ENCODE peak calls at places on chromosome 9, in six cellular contexts. R, H, J, F, M and L are unnamed samples. For H3K4me1 and H3K9me3, the result is how much of the 10 kb centered on the place peaks cover.

GRCh38 chr9:134153450-134153849 is 10.9 kb downstream of the RNU6ATAC start:
- DNase-seq in F (no peak), M (no peak), J (no peak), H (no peak), R (no peak), L (no peak)

GRCh38 chr9:128940271-128940921 is 7.0 kb downstream of the DOLK start:
- DNase-seq in R (no peak), H (peak), M (no peak), J (no peak), F (no peak), L (no peak)

GRCh38 chr9:114677418-114677817 is 4.6 kb downstream of the TEX48 start:
- DNase-seq in F (peak), R (no peak), M (no peak), H (no peak), J (peak), L (peak)

GRCh38 chr9:134891016-134891589 is 10.5 kb downstream of the FCN2 start:
- DNase-seq in J (no peak), M (no peak), H (no peak), R (no peak), F (no peak), L (no peak)

GRCh38 chr9:94298949-94299599 is 29.4 kb downstream of the NUTM2F start:
- DNase-seq in H (peak), F (no peak), M (no peak), J (no peak), R (no peak), L (no peak)

GRCh38 chr9:95003694-95004451 is 277.4 kb downstream of the AOPEP start:
- DNase-seq in J (peak), R (peak), F (peak), H (peak), M (peak), L (peak)

GRCh38 chr9:78371981-78372380 is 75.1 kb downstream of the PSAT1 start:
- DNase-seq in R (no peak), J (no peak), F (no peak), H (no peak), M (no peak), L (no peak)

GRCh38 chr9:6973762-6974161 is 216.0 kb downstream of the KDM4C start:
- DNase-seq in J (peak), M (no peak), F (no peak), H (no peak), R (peak), L (no peak)

GRCh38 chr9:17480966-17481365 is 97.9 kb upstream of the SH3GL2 start:
- DNase-seq in H (no peak), M (no peak), F (no peak), R (no peak), J (no peak), L (no peak)

GRCh38 chr9:75152416-75152815 is 64.1 kb downstream of the OSTF1 start:
- DNase-seq in R (no peak), H (no peak), J (no peak), F (no peak), M (no peak), L (no peak)

GRCh38 chr9:120882935-120883607 is 6.1 kb upstream of the PHF19 start:
- DNase-seq in M (no peak), H (no peak), R (no peak), F (no peak), J (no peak), L (no peak)

GRCh38 chr9:109286571-109286977 is 34.3 kb downstream of the EPB41L4B start:
- DNase-seq in H (no peak), F (no peak), J (peak), M (no peak), R (no peak), L (peak)

GRCh38 chr9:11933926-11934325 is 759.3 kb upstream of the TYRP1 start:
- DNase-seq in J (no peak), F (no peak), M (no peak), R (no peak), H (no peak), L (no peak)

GRCh38 chr9:33273266-33273971 is 8.6 kb downstream of the CHMP5 start:
- DNase-seq in F (no peak), H (no peak), M (no peak), J (no peak), R (no peak), L (no peak)

GRCh38 chr9:135410831-135411473 is 68.6 kb upstream of the PPP1R26 start:
- DNase-seq in R (no peak), M (no peak), F (no peak), J (no peak), H (no peak), L (no peak)

GRCh38 chr9:5441043-5441442 is 3.3 kb upstream of the PLGRKT start:
- DNase-seq in H (no peak), J (peak), R (no peak), M (no peak), F (no peak), L (no peak)

GRCh38 chr9:13480688-13481087 is 201.2 kb upstream of the MPDZ start:
- DNase-seq in H (no peak), M (no peak), R (no peak), J (no peak), F (no peak), L (no peak)

GRCh38 chr9:134789168-134789567 is 91.4 kb upstream of the FCN2 start:
- DNase-seq in M (no peak), F (peak), H (no peak), R (no peak), J (no peak), L (no peak)

GRCh38 chr9:69090943-69091342 is 55.4 kb downstream of the FXN start:
- DNase-seq in F (no peak), R (no peak), M (no peak), J (no peak), H (no peak), L (no peak)

GRCh38 chr9:109903515-109904138 is 123.6 kb downstream of the PALM2AKAP2 start:
- DNase-seq in F (peak), J (peak), R (peak), H (peak), M (peak), L (peak)

GRCh38 chr9:125635888-125636287 is 71.1 kb downstream of the MAPKAP1 start:
- DNase-seq in M (no peak), R (no peak), H (no peak), F (peak), J (no peak), L (no peak)

GRCh38 chr9:21993893-21994525 is at the start of gene CDKN2A:
- DNase-seq in J (peak), M (no peak), H (no peak), F (peak), R (peak), L (no peak)

GRCh38 chr9:28598396-28598795 is 1025.1 kb upstream of the C9orf72 start:
- DNase-seq in F (no peak), J (no peak), M (no peak), H (no peak), R (no peak), L (no peak)

GRCh38 chr9:123070210-123070609 is 36.7 kb downstream of the GPR21 start:
- DNase-seq in M (no peak), H (no peak), F (no peak), R (no peak), J (no peak), L (no peak)

GRCh38 chr9:38358390-38359296 is 33.9 kb upstream of the ALDH1B1 start:
- DNase-seq in H (no peak), R (no peak), F (no peak), M (peak), J (no peak), L (no peak)

GRCh38 chr9:16689352-16689938 is 181.0 kb downstream of the BNC2 start:
- DNase-seq in F (no peak), R (no peak), H (no peak), M (peak), J (peak), L (no peak)

GRCh38 chr9:114011313-114011712 is 66.8 kb downstream of the AMBP start:
- DNase-seq in M (peak), R (no peak), J (no peak), F (no peak), H (no peak), L (no peak)

GRCh38 chr9:2469681-2470141 is 151.9 kb upstream of the VLDLR start:
- DNase-seq in R (peak), F (peak), M (no peak), J (peak), H (peak), L (no peak)

GRCh38 chr9:35939851-35940250 is 18.1 kb downstream of the OR2S2 start:
- DNase-seq in M (no peak), H (no peak), J (no peak), R (no peak), F (no peak), L (no peak)
- H3K4me1 ChIP-seq in M (under half), H (under half), J (under half), R (under half), F (under half), L (under half)

GRCh38 chr9:81755721-81756120 is 66.4 kb upstream of the TLE1 start:
- DNase-seq in J (no peak), H (no peak), F (no peak), R (no peak), M (no peak), L (no peak)

GRCh38 chr9:81758123-81758797 is 68.9 kb upstream of the TLE1 start:
- DNase-seq in R (no peak), F (no peak), J (no peak), H (no peak), M (no peak), L (no peak)

GRCh38 chr9:81759680-81760215 is 70.4 kb upstream of the TLE1 start:
- DNase-seq in J (peak), M (no peak), F (no peak), R (no peak), H (no peak), L (no peak)

GRCh38 chr9:81753436-81753835 is 64.1 kb upstream of the TLE1 start:
- DNase-seq in H (no peak), R (no peak), F (no peak), M (no peak), J (no peak), L (no peak)

DNA sequence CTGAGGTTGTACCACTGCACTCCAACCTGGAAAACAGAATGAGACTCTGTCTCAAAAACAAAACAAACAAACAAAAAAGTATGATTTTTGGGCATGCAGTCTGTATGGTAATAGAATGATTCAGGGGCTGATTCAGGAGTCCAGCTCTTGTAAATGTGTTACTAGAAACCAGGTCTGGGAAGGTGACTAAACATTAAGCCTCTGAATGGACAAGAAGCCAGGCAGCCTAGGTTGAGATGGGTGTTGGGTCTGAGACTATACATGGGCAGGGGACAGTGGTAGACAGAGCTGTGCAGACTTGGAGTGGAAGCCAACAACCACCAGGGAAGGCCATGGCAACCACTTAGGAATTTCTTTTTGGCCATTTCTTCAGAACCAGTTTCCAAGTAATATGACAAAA is 64.9 kb upstream of the TLE1 start:
- DNase-seq in J (peak), M (no peak), R (no peak), H (no peak), F (no peak), L (no peak)
- H3K4me3 ChIP-seq in J (no peak), M (no peak), R (no peak), H (no peak), F (no peak), L (no peak)

DNA sequence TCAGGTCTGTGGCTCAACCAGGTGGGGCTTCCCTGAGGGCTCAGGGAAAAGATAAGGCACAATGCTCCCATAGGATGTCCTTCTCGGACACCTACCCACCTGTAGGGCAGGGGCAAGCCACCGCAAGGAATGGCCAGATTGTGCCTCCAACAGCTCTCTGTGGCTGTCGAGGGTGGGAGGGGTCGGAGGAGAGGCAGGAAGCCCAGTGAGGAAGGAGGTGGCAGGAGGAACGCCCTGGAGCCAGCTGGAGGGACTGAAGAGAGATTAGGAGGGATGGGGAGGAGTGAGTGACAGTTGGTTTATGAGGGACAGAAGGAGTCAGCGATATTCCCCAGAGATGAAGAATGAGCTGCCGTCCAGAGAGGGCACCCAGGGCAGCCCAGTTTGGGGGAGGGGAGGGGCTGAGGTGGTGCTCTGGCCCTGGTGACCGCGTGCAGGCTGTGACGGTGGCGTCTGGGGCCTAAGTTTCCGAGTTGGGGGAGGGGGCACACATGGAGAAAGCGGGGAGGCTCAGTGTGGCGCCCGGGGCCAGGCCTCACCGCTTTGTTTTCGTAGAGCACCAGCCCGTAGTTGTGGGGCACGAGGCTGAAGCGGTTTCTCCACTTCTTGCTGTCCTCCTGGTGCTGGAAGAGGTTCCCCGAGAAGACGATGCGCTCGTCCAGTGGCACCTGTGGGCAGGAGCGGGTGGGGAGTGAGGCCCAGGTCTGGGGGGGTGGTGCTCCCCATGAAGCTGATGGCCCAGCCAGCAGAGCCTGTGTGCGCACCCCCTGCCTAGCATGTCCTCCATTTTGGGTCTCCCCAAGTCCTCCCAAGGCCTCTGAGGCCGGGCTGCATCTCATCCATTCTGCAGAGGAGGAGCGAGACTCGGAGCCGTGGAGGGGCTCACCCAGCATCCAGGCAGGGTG is 75.6 kb downstream of the LRSAM1 start:
- DNase-seq in M (no peak), H (no peak), F (no peak), J (no peak), R (no peak), L (no peak)
- H3K9me3 ChIP-seq in M (under half), H (under half), F (under half), J (under half), R (under half), L (under half)

GRCh38 chr9:34997375-34997774 is 7.8 kb downstream of the DNAJB5 start:
- DNase-seq in M (no peak), J (no peak), R (no peak), F (no peak), H (no peak), L (no peak)
- H3K4me1 ChIP-seq in M (under half), J (under half), R (under half), F (half or more), H (under half), L (under half)